ENCODE peak calls at places on chromosomes 13 and 19, in five cellular contexts. S is trophoblast cell, E is astrocyte, H is NT2/D1, D is SK-N-SH. J is an unnamed sample.

GRCh38 chr13:39527961-39528720 is 74.9 kb downstream of the LHFPL6 start:
- DNase-seq in S (peak), H (no peak), E (peak), D (peak), J (peak)

GRCh38 chr19:54422136-54422535 is 6.9 kb downstream of the TTYH1 start:
- DNase-seq in D (no peak), S (no peak), H (no peak), E (no peak), J (no peak)

GRCh38 chr19:44764975-44765948 is 12.4 kb upstream of the CBLC start:
- DNase-seq in E (no peak), H (no peak), S (peak), D (no peak), J (no peak)

GRCh38 chr19:54201980-54202379 is 1.3 kb downstream of the RPS9 start:
- DNase-seq in E (no peak), D (no peak), S (peak), H (no peak), J (no peak)

GRCh38 chr13:43640476-43640875 is 146.3 kb downstream of the ENOX1 start:
- DNase-seq in E (no peak), D (no peak), H (no peak), S (no peak), J (no peak)

GRCh38 chr13:46858163-46858562 is 38.7 kb downstream of the HTR2A start:
- DNase-seq in H (no peak), D (no peak), E (no peak), S (no peak), J (no peak)

GRCh38 chr19:55621673-55622231 is 2.6 kb downstream of the ZNF784 start:
- DNase-seq in S (no peak), E (no peak), H (no peak), D (no peak), J (no peak)

GRCh38 chr13:66312312-66313087 is 917.6 kb downstream of the PCDH9 start:
- DNase-seq in H (no peak), E (peak), D (no peak), S (no peak), J (peak)

GRCh38 chr13:113400621-113401451 is 36.9 kb upstream of the GRTP1 start:
- DNase-seq in H (no peak), D (no peak), S (no peak), E (no peak), J (no peak)

GRCh38 chr19:3656747-3657394 is 30.3 kb upstream of the CACTIN start:
- DNase-seq in D (no peak), S (no peak), H (no peak), E (no peak), J (no peak)

GRCh38 chr19:49422407-49423277 is 599 bp downstream of the PTH2 start:
- DNase-seq in D (peak), E (no peak), H (no peak), S (no peak), J (peak)

GRCh38 chr13:26561636-26562537 is 4.4 kb downstream of the WASF3 start:
- DNase-seq in H (no peak), D (peak), S (no peak), E (peak), J (peak)

GRCh38 chr19:32966750-32967149 is 5.0 kb downstream of the CEP89 start:
- DNase-seq in S (no peak), E (no peak), H (no peak), D (no peak), J (no peak)

GRCh38 chr19:32969549-32969948 is 2.2 kb downstream of the CEP89 start:
- DNase-seq in S (no peak), E (no peak), H (no peak), D (no peak), J (no peak)

GRCh38 chr19:32976223-32976805 is 4.3 kb downstream of the FAAP24 start:
- DNase-seq in H (peak), S (peak), D (peak), E (peak), J (peak)

GRCh38 chr19:32971715-32972540 is at the start of the genes CEP89 and FAAP24:
- DNase-seq in H (peak), E (peak), S (peak), D (peak), J (peak)

GRCh38 chr19:32971012-32971595 is 654 bp downstream of the CEP89 start:
- DNase-seq in S (no peak), H (no peak), D (peak), E (no peak), J (no peak)
- H3K4me3 ChIP-seq in S (peak), H (peak), D (peak), E (peak), J (peak)

DNA sequence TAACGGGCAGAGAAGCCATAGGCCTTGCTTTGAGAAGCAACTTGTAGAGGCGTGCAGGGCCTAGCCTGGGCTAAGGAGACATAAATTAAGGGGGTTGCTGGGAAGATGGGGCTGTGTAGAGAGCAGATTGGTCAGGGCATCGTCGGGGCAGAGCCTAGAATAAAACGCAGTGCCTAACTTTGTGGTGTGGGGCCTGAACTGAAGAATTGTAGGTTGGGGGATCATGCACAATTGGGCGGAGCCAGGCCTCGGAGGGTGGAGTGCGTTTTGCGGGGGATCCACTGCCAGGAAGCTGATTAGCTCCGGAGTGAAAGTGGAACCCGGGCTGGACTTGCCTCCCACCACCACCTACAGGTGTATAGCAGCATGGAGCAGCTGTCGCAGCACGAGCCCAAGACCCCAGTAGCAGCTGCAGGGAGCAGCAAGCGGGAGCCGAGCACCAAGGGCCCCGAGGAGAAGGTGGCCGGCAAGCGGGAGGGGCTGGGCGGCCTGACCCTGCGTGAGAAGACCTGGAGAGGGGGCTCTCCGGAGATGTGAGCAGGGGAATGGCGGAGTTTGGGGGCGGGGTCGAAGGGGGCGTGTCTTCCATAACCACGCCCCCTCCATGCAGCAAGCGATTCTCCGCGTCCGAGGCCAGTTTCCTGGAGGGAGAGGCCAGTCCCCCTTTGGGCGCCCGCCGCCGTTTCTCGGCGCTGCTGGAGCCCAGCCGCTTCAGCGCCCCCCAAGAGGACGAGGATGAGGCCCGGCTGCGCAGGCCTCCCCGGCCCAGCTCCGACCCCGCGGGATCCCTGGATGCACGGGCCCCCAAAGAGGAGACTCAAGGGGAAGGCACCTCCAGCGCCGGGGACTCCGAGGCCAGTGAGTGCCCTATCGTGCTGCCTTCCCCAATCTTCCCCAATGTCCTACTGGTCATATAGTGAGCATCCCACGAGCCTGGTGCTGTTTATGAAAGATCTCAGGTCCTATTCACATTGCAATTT is 13.8 kb downstream of the DNASE2 start:
- DNase-seq in S (no peak), H (peak), D (peak), E (peak), J (peak)
- H3K9ac ChIP-seq in S (no peak), H (peak), D (no peak), E (peak), J (peak)

GRCh38 chr13:33676045-33676699 is 141.8 kb upstream of the RFC3 start:
- DNase-seq in S (no peak), E (no peak), H (no peak), D (no peak), J (peak)
- H3K4me3 ChIP-seq in S (no peak), E (peak), H (no peak), D (peak), J (peak)

DNA sequence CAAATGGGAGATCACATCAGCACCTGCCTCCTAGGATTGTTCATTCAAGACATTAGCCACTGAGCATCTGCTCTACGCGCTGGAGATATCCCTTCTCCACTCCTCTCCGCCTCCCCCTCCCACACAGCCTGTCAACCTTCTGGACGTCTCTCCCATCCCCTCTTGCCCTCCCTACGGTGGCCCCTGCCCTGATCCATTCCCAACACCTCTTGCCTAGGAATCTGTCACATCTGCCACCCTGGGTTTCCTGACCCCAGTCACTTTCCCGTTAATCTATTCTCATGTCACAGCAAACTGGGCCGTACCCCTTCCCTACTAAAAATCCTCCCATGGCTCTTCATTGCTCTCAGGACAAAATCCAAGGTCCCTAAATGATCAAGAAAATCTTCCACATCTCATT is 10.3 kb downstream of the DYRK1B start:
- DNase-seq in E (no peak), S (no peak), H (no peak), D (peak), J (no peak)
- H3K9ac ChIP-seq in E (peak), S (no peak), H (peak), D (peak), J (peak)